ENCODE peak calls at places on chromosomes 16 and 17, in ten cellular contexts. R is GM10248, N is gastrocnemius medialis, F is OCI-LY7, L is MM.1S, E is cardiac muscle cell, H is HCT116, K is choroid plexus epithelial cell, G is lower lobe of right lung, I is left ventricle myocardium inferior. S is an unnamed sample.

GRCh38 chr16:48318630-48319029 is 66.6 kb downstream of the SIAH1 start:
- DNase-seq in R (no peak), N (no peak), F (peak), L (peak), E (no peak), H (no peak), K (peak), G (no peak), I (no peak), S (peak)

GRCh38 chr17:47253541-47254402 is at the start of gene ITGB3:
- DNase-seq in R (peak), N (peak), F (peak), L (peak), E (peak), H (peak), K (peak), G (peak), I (peak), S (peak)

GRCh38 chr16:68265078-68265925 is 976 bp downstream of the SLC7A6 start:
- DNase-seq in R (peak), N (peak), F (peak), L (peak), E (peak), H (peak), K (peak), G (peak), I (peak), S (peak)

GRCh38 chr16:68232335-68232734 is 3.6 kb downstream of the ESRP2 start:
- DNase-seq in R (no peak), N (no peak), F (no peak), L (no peak), E (no peak), H (no peak), K (no peak), G (peak), I (no peak), S (peak)

GRCh38 chr16:8481810-8482209 is 108.5 kb downstream of the TMEM114 start:
- DNase-seq in R (no peak), N (no peak), F (no peak), L (no peak), E (no peak), H (no peak), K (no peak), G (no peak), I (no peak), S (no peak)

GRCh38 chr17:79933863-79934652 is 94.8 kb upstream of the CBX4 start:
- DNase-seq in R (no peak), N (no peak), F (peak), L (no peak), E (no peak), H (no peak), K (no peak), G (peak), I (no peak), S (peak)

GRCh38 chr16:17357302-17358062 is 113.3 kb downstream of the XYLT1 start:
- DNase-seq in R (no peak), N (no peak), F (no peak), L (no peak), E (no peak), H (no peak), K (no peak), G (no peak), I (no peak), S (no peak)

GRCh38 chr17:57521606-57522435 is 223.3 kb downstream of the CCDC182 start:
- DNase-seq in R (no peak), N (no peak), F (no peak), L (no peak), E (no peak), H (no peak), K (no peak), G (no peak), I (no peak), S (no peak)

GRCh38 chr17:55774834-55775233 is 24.0 kb downstream of the PCTP start:
- DNase-seq in R (no peak), N (no peak), F (no peak), L (no peak), E (no peak), H (no peak), K (no peak), G (no peak), I (no peak), S (no peak)

GRCh38 chr17:39175695-39176093 is 9.7 kb upstream of the ARL5C start:
- DNase-seq in R (no peak), N (no peak), F (no peak), L (no peak), E (no peak), H (no peak), K (no peak), G (no peak), I (no peak), S (no peak)

GRCh38 chr17:6903516-6903915 is 72.0 kb upstream of the TEKT1 start:
- DNase-seq in R (no peak), N (no peak), F (no peak), L (no peak), E (no peak), H (no peak), K (no peak), G (no peak), I (no peak), S (no peak)

GRCh38 chr16:14475370-14476139 is 154.5 kb downstream of the PARN start:
- DNase-seq in R (no peak), N (no peak), F (no peak), L (no peak), E (no peak), H (no peak), K (peak), G (no peak), I (no peak), S (no peak)

GRCh38 chr17:76467809-76468633 is 618 bp downstream of the AANAT start:
- DNase-seq in R (no peak), N (no peak), F (no peak), L (no peak), E (no peak), H (no peak), K (no peak), G (peak), I (no peak), S (no peak)

GRCh38 chr16:78045865-78046581 is 23.7 kb downstream of the CLEC3A start:
- DNase-seq in R (peak), N (no peak), F (no peak), L (no peak), E (peak), H (no peak), K (peak), G (peak), I (peak), S (peak)

GRCh38 chr17:57445051-57445450 is 188.7 kb downstream of the MSI2 start:
- DNase-seq in R (no peak), N (no peak), F (no peak), L (no peak), E (peak), H (no peak), K (no peak), G (no peak), I (no peak), S (no peak)

GRCh38 chr17:81722184-81723120 is 10.4 kb downstream of the SLC25A10 start:
- DNase-seq in R (no peak), N (no peak), F (no peak), L (peak), E (no peak), H (no peak), K (peak), G (peak), I (no peak), S (no peak)

GRCh38 chr16:86676216-86676800 is 98.0 kb downstream of the FOXL1 start:
- DNase-seq in R (no peak), N (no peak), F (no peak), L (no peak), E (no peak), H (peak), K (peak), G (no peak), I (no peak), S (no peak)

GRCh38 chr17:65459667-65460415 is 101.6 kb downstream of the AXIN2 start:
- DNase-seq in R (no peak), N (no peak), F (no peak), L (no peak), E (no peak), H (no peak), K (no peak), G (no peak), I (no peak), S (no peak)

GRCh38 chr17:15963670-15964110 is 18.8 kb downstream of the ADORA2B start:
- DNase-seq in R (no peak), N (no peak), F (no peak), L (no peak), E (no peak), H (peak), K (peak), G (no peak), I (no peak), S (no peak)

GRCh38 chr17:39603304-39604016 is 4.3 kb downstream of the NEUROD2 start:
- DNase-seq in R (no peak), N (no peak), F (no peak), L (no peak), E (no peak), H (no peak), K (no peak), G (no peak), I (no peak), S (no peak)

GRCh38 chr16:30948087-30948955 is 547 bp upstream of the ORAI3 start:
- DNase-seq in R (peak), N (peak), F (no peak), L (no peak), E (peak), H (peak), K (peak), G (peak), I (peak), S (no peak)

GRCh38 chr17:71380535-71380934 is 740.3 kb upstream of the SOX9 start:
- DNase-seq in R (no peak), N (no peak), F (no peak), L (no peak), E (no peak), H (no peak), K (no peak), G (no peak), I (no peak), S (no peak)

GRCh38 chr16:51440096-51440495 is 289.0 kb upstream of the SALL1 start:
- DNase-seq in R (no peak), N (no peak), F (no peak), L (no peak), E (no peak), H (no peak), K (no peak), G (no peak), I (no peak), S (no peak)

GRCh38 chr16:19084139-19084538 is 16.7 kb downstream of the COQ7 start:
- DNase-seq in R (no peak), N (no peak), F (no peak), L (no peak), E (no peak), H (no peak), K (no peak), G (no peak), I (no peak), S (no peak)

GRCh38 chr16:30785126-30786106 is 1.6 kb downstream of the ZNF629 start:
- DNase-seq in R (no peak), N (no peak), F (no peak), L (no peak), E (no peak), H (no peak), K (no peak), G (no peak), I (no peak), S (no peak)

GRCh38 chr17:338442-339192 is 14.0 kb downstream of the RPH3AL start:
- DNase-seq in R (no peak), N (no peak), F (no peak), L (no peak), E (no peak), H (no peak), K (no peak), G (no peak), I (no peak), S (no peak)

GRCh38 chr16:81693467-81694303 is 85.4 kb upstream of the PLCG2 start:
- DNase-seq in R (no peak), N (no peak), F (no peak), L (no peak), E (no peak), H (no peak), K (no peak), G (no peak), I (no peak), S (no peak)

GRCh38 chr17:35241520-35241919 is 1.4 kb upstream of the SLFN5 start:
- DNase-seq in R (no peak), N (peak), F (no peak), L (no peak), E (no peak), H (no peak), K (no peak), G (no peak), I (no peak), S (peak)

GRCh38 chr17:35242158-35242804 is 591 bp upstream of the SLFN5 start:
- DNase-seq in R (peak), N (peak), F (peak), L (peak), E (peak), H (peak), K (peak), G (peak), I (peak), S (peak)

GRCh38 chr17:35244345-35245195 is 1.7 kb downstream of the SLFN5 start:
- DNase-seq in R (peak), N (peak), F (peak), L (peak), E (peak), H (peak), K (peak), G (peak), I (peak), S (peak)

GRCh38 chr17:35243459-35244204 is 760 bp downstream of the SLFN5 start:
- DNase-seq in R (peak), N (peak), F (peak), L (peak), E (peak), H (no peak), K (peak), G (peak), I (peak), S (peak)

DNA sequence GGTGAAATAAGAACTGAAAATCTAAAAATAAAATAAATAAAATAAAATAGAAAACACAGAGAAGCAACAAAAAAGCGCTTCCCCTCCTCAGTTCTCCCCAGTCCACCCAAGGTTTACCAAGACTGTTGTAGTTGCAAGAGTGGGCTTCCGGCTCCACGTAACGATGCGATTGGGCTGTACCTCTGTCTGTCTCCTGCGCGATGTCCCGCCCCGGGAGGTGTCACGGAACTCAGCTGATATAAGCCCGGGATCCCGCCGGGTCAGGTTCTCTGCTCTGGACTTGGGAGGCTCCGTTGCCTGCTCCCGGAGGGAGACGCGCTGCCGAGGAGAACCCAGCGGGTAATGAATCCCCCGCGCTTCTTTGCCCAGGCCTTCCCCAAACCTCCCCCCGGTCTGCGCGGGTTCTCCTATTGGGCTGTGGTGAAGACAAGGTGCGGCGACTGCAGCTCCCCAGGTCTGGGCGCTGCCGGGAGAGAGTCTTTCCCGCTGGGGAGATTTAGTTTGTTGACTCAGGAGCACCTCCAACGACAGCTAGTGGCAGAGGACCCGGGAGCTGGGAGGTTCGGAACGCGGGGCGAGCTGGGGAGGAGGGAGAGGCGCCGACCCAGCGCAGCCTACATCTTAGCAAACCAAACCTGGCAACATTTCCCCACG is at the start of gene SLFN5:
- DNase-seq in R (peak), N (peak), F (peak), L (peak), E (peak), H (peak), K (peak), G (peak), I (peak), S (peak)
- TF ChIP-seq CTCF in R (no peak), N (no peak), F (no peak), L (no peak), E (no peak), H (no peak), K (no peak), G (no peak), I (no peak), S (no peak)

GRCh38 chr16:89295915-89296314 is 78.4 kb downstream of the ZNF778 start:
- DNase-seq in R (no peak), N (no peak), F (no peak), L (no peak), E (no peak), H (no peak), K (no peak), G (no peak), I (no peak), S (no peak)
- TF ChIP-seq CTCF in R (no peak), N (no peak), F (no peak), L (no peak), E (no peak), H (no peak), K (no peak), G (no peak), I (no peak), S (no peak)

GRCh38 chr17:54021418-54021817 is 198.7 kb downstream of the KIF2B start:
- DNase-seq in R (no peak), N (no peak), F (no peak), L (no peak), E (no peak), H (no peak), K (no peak), G (no peak), I (no peak), S (no peak)

GRCh38 chr17:54013117-54013516 is 190.4 kb downstream of the KIF2B start:
- DNase-seq in R (no peak), N (no peak), F (no peak), L (no peak), E (no peak), H (no peak), K (no peak), G (no peak), I (no peak), S (no peak)

DNA sequence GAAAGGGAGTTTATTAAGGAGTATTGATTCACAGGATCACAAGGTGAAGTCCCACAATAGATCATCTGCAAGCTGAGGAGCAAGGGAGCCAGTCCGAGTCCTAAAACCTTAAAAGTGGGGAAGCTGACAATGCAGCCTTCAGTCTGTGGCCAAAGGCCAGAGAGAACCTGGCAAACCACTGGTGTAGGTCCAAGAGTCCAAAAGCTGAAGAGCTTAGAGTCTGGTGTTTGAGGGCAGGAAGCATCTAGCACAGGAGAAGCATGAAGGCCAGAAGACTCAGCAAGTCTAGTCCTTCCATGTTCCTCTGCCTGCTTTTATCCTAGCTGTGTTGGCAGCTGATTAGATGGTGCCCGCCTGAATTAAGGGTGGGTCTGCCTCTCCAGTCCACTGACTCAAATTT is 193.0 kb downstream of the KIF2B start:
- DNase-seq in R (no peak), N (no peak), F (no peak), L (no peak), E (no peak), H (no peak), K (no peak), G (no peak), I (no peak), S (no peak)
- TF ChIP-seq CTCF in R (no peak), N (no peak), F (no peak), L (no peak), E (no peak), H (no peak), K (no peak), G (no peak), I (no peak), S (no peak)

GRCh38 chr16:65123846-65124513 is 2.1 kb upstream of the CDH11 start:
- DNase-seq in R (no peak), N (no peak), F (no peak), L (no peak), E (no peak), H (no peak), K (peak), G (no peak), I (no peak), S (no peak)

GRCh38 chr16:65125871-65126270 is 4.0 kb upstream of the CDH11 start:
- DNase-seq in R (no peak), N (no peak), F (no peak), L (no peak), E (no peak), H (no peak), K (peak), G (no peak), I (no peak), S (no peak)

GRCh38 chr16:65124596-65124995 is 2.7 kb upstream of the CDH11 start:
- DNase-seq in R (no peak), N (no peak), F (no peak), L (no peak), E (no peak), H (no peak), K (no peak), G (no peak), I (no peak), S (no peak)

GRCh38 chr16:65125322-65125721 is 3.5 kb upstream of the CDH11 start:
- DNase-seq in R (no peak), N (no peak), F (no peak), L (no peak), E (no peak), H (no peak), K (no peak), G (no peak), I (no peak), S (no peak)

GRCh38 chr16:65126845-65127624 is 5.2 kb upstream of the CDH11 start:
- DNase-seq in R (no peak), N (no peak), F (no peak), L (no peak), E (no peak), H (no peak), K (no peak), G (no peak), I (no peak), S (no peak)
- TF ChIP-seq CTCF in R (peak), N (no peak), F (peak), L (peak), E (peak), H (peak), K (peak), G (peak), I (peak), S (peak)

S was measured in activated CD8-positive, alpha-beta T cell treated with anti-CD3 and anti-CD28 coated beads for 36 hours.